ENCODE peak calls at places on chromosomes 1 and 21, in seven cellular contexts. C, V, A, S, J, G and I are unnamed samples.

GRCh38 chr1:109425902-109426277 is 358 bp downstream of the PSMA5 start:
- DNase-seq in C (no peak), V (no peak), A (no peak), S (peak), J (no peak), G (no peak), I (no peak)

GRCh38 chr1:58773406-58773840 is 10.4 kb downstream of the JUN start:
- DNase-seq in C (no peak), V (peak), A (no peak), S (peak), J (no peak), G (no peak), I (peak)

GRCh38 chr1:3429320-3429719 is 25.1 kb upstream of the ARHGEF16 start:
- DNase-seq in C (no peak), V (no peak), A (no peak), S (no peak), J (no peak), G (no peak), I (no peak)

GRCh38 chr1:103514920-103515503 is 10.5 kb upstream of the RNPC3 start:
- DNase-seq in C (peak), V (peak), A (peak), S (peak), J (no peak), G (no peak), I (no peak)

GRCh38 chr1:231937013-231937754 is 310.6 kb downstream of the DISC1 start:
- DNase-seq in C (peak), V (no peak), A (no peak), S (no peak), J (no peak), G (peak), I (peak)

GRCh38 chr1:205075642-205076155 is 8.6 kb downstream of the TMEM81 start:
- DNase-seq in C (peak), V (no peak), A (no peak), S (no peak), J (no peak), G (no peak), I (no peak)

GRCh38 chr1:192732787-192733186 is 76.1 kb upstream of the RGS2 start:
- DNase-seq in C (peak), V (no peak), A (no peak), S (peak), J (no peak), G (no peak), I (no peak)

GRCh38 chr1:208541225-208541855 is 297.2 kb upstream of the PLXNA2 start:
- DNase-seq in C (no peak), V (peak), A (no peak), S (peak), J (no peak), G (peak), I (no peak)

GRCh38 chr1:54309631-54310366 is 96.4 kb downstream of the SSBP3 start:
- DNase-seq in C (peak), V (peak), A (peak), S (no peak), J (no peak), G (no peak), I (peak)

GRCh38 chr1:224513787-224514209 is 79.2 kb upstream of the WDR26 start:
- DNase-seq in C (peak), V (peak), A (peak), S (peak), J (peak), G (peak), I (peak)

GRCh38 chr1:99177465-99177864 is 86.8 kb upstream of the PLPPR4 start:
- DNase-seq in C (no peak), V (no peak), A (no peak), S (no peak), J (no peak), G (no peak), I (no peak)

GRCh38 chr1:88063605-88064004 is 620.5 kb upstream of the PKN2 start:
- DNase-seq in C (no peak), V (no peak), A (no peak), S (no peak), J (no peak), G (no peak), I (no peak)

GRCh38 chr1:95974586-95974985 is 740.6 kb downstream of the RWDD3 start:
- DNase-seq in C (no peak), V (no peak), A (no peak), S (peak), J (no peak), G (no peak), I (no peak)

GRCh38 chr1:230867903-230868735 is at the start of gene C1orf198:
- DNase-seq in C (peak), V (peak), A (peak), S (peak), J (peak), G (peak), I (peak)

GRCh38 chr1:109815809-109816791 is 52.4 kb upstream of the EPS8L3 start:
- DNase-seq in C (no peak), V (peak), A (peak), S (no peak), J (no peak), G (no peak), I (no peak)

GRCh38 chr1:31799895-31800676 is 15.7 kb downstream of the SPOCD1 start:
- DNase-seq in C (no peak), V (no peak), A (no peak), S (no peak), J (no peak), G (no peak), I (no peak)

GRCh38 chr21:34852438-34852837 is 183.6 kb downstream of the CLIC6 start:
- DNase-seq in C (no peak), V (no peak), A (no peak), S (peak), J (no peak), G (no peak), I (no peak)